ENCODE peak calls at places on chromosomes 7 and 10, in nine cellular contexts. Y is EL, K is NCI-H1105 treated with DMSO at 0.1 percent for 48 hours, Q is GM13977, P is nucleus accumbens, O is GOT3, B is AG09319, T is stomach, X is AG04450. Z is an unnamed sample.

GRCh38 chr10:15262036-15262713 is 93.7 kb upstream of the NMT2 start:
- DNase-seq in X (no peak), K (no peak), T (no peak), P (peak; percentile 7), Y (no peak), B (no peak), O (no peak), Q (no peak), Z (peak; percentile 59)

GRCh38 chr7:145845345-145845744 is 271.3 kb upstream of the CNTNAP2 start:
- DNase-seq in K (no peak), Y (no peak), B (no peak), T (no peak), Q (no peak), O (no peak), P (no peak), X (no peak), Z (peak; percentile 8)

GRCh38 chr10:35852721-35853120 is 210.6 kb upstream of the FZD8 start:
- DNase-seq in T (no peak), P (no peak), X (no peak), B (no peak), O (no peak), K (no peak), Y (no peak), Q (no peak), Z (no peak)

GRCh38 chr7:136958016-136958415 is 89.6 kb downstream of the CHRM2 start:
- DNase-seq in Y (no peak), B (no peak), X (no peak), P (no peak), O (no peak), K (no peak), T (no peak), Q (no peak), Z (no peak)

GRCh38 chr7:101085000-101085948 is at the start of gene TRIM56:
- DNase-seq in T (peak; percentile 93), B (no peak), P (peak; percentile 82), K (peak; percentile 81), X (peak; percentile 36), Q (peak; percentile 95), Y (peak; percentile 84), O (peak; percentile 34), Z (peak; percentile 95)

GRCh38 chr7:95469187-95469586 is 16.6 kb upstream of the ASB4 start:
- DNase-seq in B (no peak), O (no peak), X (no peak), Y (no peak), Q (no peak), T (no peak), K (peak; percentile 19), P (no peak), Z (no peak)

GRCh38 chr7:1223196-1224092 is 9.2 kb upstream of the UNCX start:
- DNase-seq in K (no peak), B (no peak), Q (no peak), O (no peak), Y (no peak), P (no peak), T (no peak), X (no peak), Z (peak; percentile 79)

GRCh38 chr10:92323079-92323478 is 32.1 kb downstream of the MARCHF5 start:
- DNase-seq in X (no peak), P (no peak), Q (no peak), O (no peak), T (no peak), B (no peak), K (no peak), Y (no peak), Z (no peak)